ENCODE peak calls at places on chromosomes 7 and 10, in ten cellular contexts. Z is GM23248, I is hepatocyte, K is PC-9, B is OCI-LY7, H is PC-3, P is Karpas-422, E is SK-N-SH, Y is HCT116, M is GM23338. Q is an unnamed sample.

GRCh38 chr7:106818736-106819135 is 46.3 kb upstream of the PIK3CG start:
- DNase-seq in Z (no peak), I (no peak), K (no peak), B (no peak), H (no peak), P (no peak), E (no peak), Y (no peak), M (no peak), Q (no peak)

GRCh38 chr10:130021373-130021950 is 57.4 kb upstream of the EBF3 start:
- DNase-seq in Z (peak; percentile 98), I (no peak), K (no peak), B (no peak), H (peak; percentile 50), P (no peak), E (no peak), Y (no peak), M (no peak), Q (no peak)

GRCh38 chr7:47757946-47758371 is 176.0 kb upstream of the TNS3 start:
- DNase-seq in Z (peak; percentile 95), I (peak; percentile 70), K (no peak), B (no peak), H (no peak), P (no peak), E (no peak), Y (no peak), M (no peak), Q (no peak)

GRCh38 chr7:24192053-24192452 is 91.9 kb upstream of the NPY start:
- DNase-seq in Z (no peak), I (no peak), K (no peak), B (no peak), H (peak; percentile 3), P (no peak), E (no peak), Y (no peak), M (no peak), Q (no peak)

GRCh38 chr10:68156373-68157185 is 47.3 kb downstream of the MYPN start:
- DNase-seq in Z (peak; percentile 84), I (peak; percentile 63), K (peak; percentile 36), B (peak; percentile 69), H (peak; percentile 97), P (peak; percentile 83), E (peak; percentile 35), Y (peak; percentile 58), M (peak; percentile 87), Q (peak; percentile 64)

GRCh38 chr7:4824120-4824775 is 37.6 kb downstream of the PAPOLB start:
- DNase-seq in Z (no peak), I (no peak), K (no peak), B (no peak), H (no peak), P (no peak), E (peak; percentile 30), Y (no peak), M (no peak), Q (no peak)

GRCh38 chr7:22645418-22646181 is 81.4 kb upstream of the IL6 start:
- DNase-seq in Z (no peak), I (no peak), K (no peak), B (peak; percentile 8), H (no peak), P (no peak), E (no peak), Y (no peak), M (no peak), Q (no peak)

GRCh38 chr10:62326134-62326533 is 48.0 kb upstream of the ZNF365 start:
- DNase-seq in Z (no peak), I (no peak), K (no peak), B (no peak), H (no peak), P (no peak), E (peak; percentile 40), Y (no peak), M (no peak), Q (no peak)

GRCh38 chr7:154874409-154875113 is 128.4 kb downstream of the PAXIP1 start:
- DNase-seq in Z (no peak), I (peak; percentile 55), K (no peak), B (no peak), H (no peak), P (no peak), E (no peak), Y (no peak), M (no peak), Q (no peak)

GRCh38 chr7:55247466-55247865 is 117.7 kb upstream of the LANCL2 start:
- DNase-seq in Z (peak; percentile 39), I (no peak), K (peak; percentile 46), B (no peak), H (peak; percentile 26), P (no peak), E (no peak), Y (no peak), M (no peak), Q (no peak)

GRCh38 chr10:129525408-129525807 is 58.4 kb downstream of the MGMT start:
- DNase-seq in Z (peak; percentile 84), I (peak; percentile 37), K (no peak), B (no peak), H (no peak), P (no peak), E (no peak), Y (no peak), M (no peak), Q (no peak)

GRCh38 chr10:30784896-30785605 is 155.5 kb upstream of the LYZL2 start:
- DNase-seq in Z (peak; percentile 69), I (peak; percentile 83), K (peak; percentile 35), B (no peak), H (no peak), P (no peak), E (peak; percentile 91), Y (no peak), M (peak; percentile 94), Q (peak; percentile 18)

GRCh38 chr10:63169063-63169462 is 35.9 kb downstream of the NRBF2 start:
- DNase-seq in Z (no peak), I (no peak), K (no peak), B (no peak), H (no peak), P (no peak), E (no peak), Y (no peak), M (no peak), Q (no peak)

GRCh38 chr10:92814790-92815189 is 33.5 kb upstream of the EXOC6 start:
- DNase-seq in Z (no peak), I (no peak), K (no peak), B (no peak), H (no peak), P (no peak), E (no peak), Y (no peak), M (no peak), Q (no peak)

GRCh38 chr10:100303724-100304319 is 17.3 kb upstream of the BLOC1S2 start:
- DNase-seq in Z (peak; percentile 70), I (peak; percentile 52), K (no peak), B (peak; percentile 50), H (peak; percentile 47), P (peak; percentile 64), E (peak; percentile 57), Y (peak; percentile 32), M (peak; percentile 79), Q (peak; percentile 48)

GRCh38 chr10:103480521-103480920 is 1.5 kb upstream of the CALHM3 start:
- DNase-seq in Z (peak; percentile 68), I (no peak), K (peak; percentile 34), B (no peak), H (peak; percentile 49), P (no peak), E (no peak), Y (no peak), M (no peak), Q (no peak)

GRCh38 chr10:103487396-103487708 is 6.2 kb upstream of the NEURL1 start:
- DNase-seq in Z (no peak), I (no peak), K (no peak), B (no peak), H (no peak), P (no peak), E (no peak), Y (no peak), M (no peak), Q (no peak)

GRCh38 chr10:103478671-103479070 is 369 bp downstream of the CALHM3 start:
- DNase-seq in Z (no peak), I (no peak), K (no peak), B (no peak), H (no peak), P (no peak), E (no peak), Y (no peak), M (no peak), Q (no peak)

GRCh38 chr10:103479135-103479534 is at the start of gene CALHM3:
- DNase-seq in Z (peak; percentile 64), I (no peak), K (peak; percentile 80), B (no peak), H (peak; percentile 76), P (no peak), E (no peak), Y (peak; percentile 45), M (no peak), Q (no peak)

DNA sequence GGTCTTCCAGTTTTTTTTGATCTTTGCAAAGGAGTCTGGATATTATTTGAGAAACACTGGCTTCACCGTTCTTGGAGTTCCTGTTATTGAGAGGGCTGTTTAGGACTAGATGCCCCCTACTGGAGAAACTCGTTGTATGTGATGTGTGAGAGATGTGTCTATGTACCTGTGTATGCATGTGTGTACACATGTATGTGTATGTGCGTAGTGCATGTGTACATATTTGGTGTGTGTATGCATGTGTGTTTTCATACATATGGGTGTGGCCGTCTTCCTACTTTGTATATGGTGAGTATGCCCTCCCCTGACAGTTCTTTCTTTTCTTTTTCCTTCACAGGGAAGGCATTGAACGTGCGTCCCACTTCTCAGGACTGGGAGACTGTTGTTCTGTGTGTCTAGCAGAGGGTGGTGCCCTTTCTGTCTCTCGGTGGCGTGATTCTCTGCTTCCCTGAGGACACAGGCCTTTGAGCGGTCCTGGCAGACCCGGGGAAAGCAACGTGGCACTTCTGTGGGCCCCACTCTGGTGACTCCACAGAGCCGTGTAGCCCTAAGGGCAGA is 3.0 kb upstream of the CALHM3 start:
- DNase-seq in Z (peak; percentile 82), I (peak; percentile 74), K (peak; percentile 20), B (peak; percentile 86), H (peak; percentile 69), P (peak; percentile 92), E (peak; percentile 77), Y (peak; percentile 87), M (peak; percentile 76), Q (peak; percentile 81)
- H3K9me2 ChIP-seq in Z (no peaks in the 10 kb centered on the region), I (no peaks in the 10 kb centered on the region), K (no peaks in the 10 kb centered on the region), B (no peaks in the 10 kb centered on the region), H (no peaks in the 10 kb centered on the region), P (no peaks in the 10 kb centered on the region), E (no peaks in the 10 kb centered on the region), Y (no peaks in the 10 kb centered on the region), M (no peaks in the 10 kb centered on the region), Q (no peaks in the 10 kb centered on the region)

GRCh38 chr10:60433684-60434083 is 44.0 kb upstream of the ANK3 start:
- DNase-seq in Z (peak; percentile 87), I (no peak), K (no peak), B (no peak), H (peak; percentile 61), P (no peak), E (no peak), Y (no peak), M (no peak), Q (no peak)
- H3K9me2 ChIP-seq in Z (no peaks in the 10 kb centered on the region), I (no peaks in the 10 kb centered on the region), K (no peaks in the 10 kb centered on the region), B (no peaks in the 10 kb centered on the region), H (no peaks in the 10 kb centered on the region), P (no peaks in the 10 kb centered on the region), E (no peaks in the 10 kb centered on the region), Y (no peaks in the 10 kb centered on the region), M (no peaks in the 10 kb centered on the region), Q (no peaks in the 10 kb centered on the region)

GRCh38 chr7:76393116-76394031 is 16.1 kb downstream of the SSC4D start:
- DNase-seq in Z (peak; percentile 96), I (peak; percentile 97), K (peak; percentile 96), B (peak; percentile 95), H (peak; percentile 93), P (peak; percentile 96), E (peak; percentile 100), Y (peak; percentile 71), M (peak; percentile 97), Q (peak; percentile 95)
- H3K9me2 ChIP-seq in Z (no peaks in the 10 kb centered on the region), I (no peaks in the 10 kb centered on the region), K (no peaks in the 10 kb centered on the region), B (no peaks in the 10 kb centered on the region), H (no peaks in the 10 kb centered on the region), P (no peaks in the 10 kb centered on the region), E (no peaks in the 10 kb centered on the region), Y (no peaks in the 10 kb centered on the region), M (no peaks in the 10 kb centered on the region), Q (no peaks in the 10 kb centered on the region)

GRCh38 chr7:43554423-43554822 is 28.5 kb upstream of the STK17A start:
- DNase-seq in Z (no peak), I (no peak), K (no peak), B (no peak), H (no peak), P (no peak), E (no peak), Y (no peak), M (peak; percentile 9), Q (no peak)
- H3K9me2 ChIP-seq in Z (no peaks in the 10 kb centered on the region), I (no peaks in the 10 kb centered on the region), K (no peaks in the 10 kb centered on the region), B (no peaks in the 10 kb centered on the region), H (no peaks in the 10 kb centered on the region), P (no peaks in the 10 kb centered on the region), E (no peaks in the 10 kb centered on the region), Y (no peaks in the 10 kb centered on the region), M (no peaks in the 10 kb centered on the region), Q (no peaks in the 10 kb centered on the region)

Q was measured in MM.1S.